ENCODE peak calls at places on chromosomes 6 and 20, in seven cellular contexts. X is brain microvascular endothelial cell, T is foreskin fibroblast, N is H7, S is iPS DF 6.9, C is HCT116, H is astrocyte of the spinal cord. P is an unnamed sample.

GRCh38 chr20:53622247-53623114 is 28.8 kb upstream of the ZNF217 start:
- DNase-seq in N (no peak), C (no peak), X (no peak), S (no peak), T (peak; percentile 30), H (peak; percentile 15), P (no peak)

GRCh38 chr6:12849420-12850200 is 133.0 kb downstream of the PHACTR1 start:
- DNase-seq in X (peak; percentile 9), H (no peak), T (peak; percentile 81), N (no peak), C (no peak), S (no peak), P (no peak)

GRCh38 chr6:55023231-55023630 is 151.1 kb upstream of the HCRTR2 start:
- DNase-seq in S (no peak), X (no peak), C (no peak), H (no peak), N (no peak), T (no peak), P (no peak)

GRCh38 chr20:16528078-16528477 is 45.2 kb downstream of the KIF16B start:
- DNase-seq in T (peak; percentile 83), C (peak; percentile 81), S (no peak), X (peak; percentile 74), N (no peak), H (peak; percentile 85), P (peak; percentile 75)

GRCh38 chr20:45972500-45973183 is 639 bp upstream of the ZNF335 start:
- DNase-seq in T (peak; percentile 99), C (no peak), N (no peak), X (no peak), H (no peak), S (no peak), P (no peak)

GRCh38 chr20:57654998-57655811 is 35.0 kb upstream of the ZBP1 start:
- DNase-seq in N (peak; percentile 77), X (no peak), T (no peak), C (no peak), S (no peak), H (no peak), P (no peak)

GRCh38 chr20:2693286-2693995 is 861 bp downstream of the EBF4 start:
- DNase-seq in H (no peak), C (no peak), N (peak; percentile 93), S (no peak), T (peak; percentile 30), X (no peak), P (no peak)

GRCh38 chr20:34143951-34144350 is 31.9 kb upstream of the EIF2S2 start:
- DNase-seq in C (no peak), S (no peak), N (no peak), H (no peak), T (no peak), X (peak; percentile 16), P (no peak)

GRCh38 chr6:46098678-46099077 is 31.1 kb upstream of the ENPP4 start:
- DNase-seq in T (no peak), N (no peak), C (peak; percentile 51), H (no peak), S (no peak), X (no peak), P (no peak)

DNA sequence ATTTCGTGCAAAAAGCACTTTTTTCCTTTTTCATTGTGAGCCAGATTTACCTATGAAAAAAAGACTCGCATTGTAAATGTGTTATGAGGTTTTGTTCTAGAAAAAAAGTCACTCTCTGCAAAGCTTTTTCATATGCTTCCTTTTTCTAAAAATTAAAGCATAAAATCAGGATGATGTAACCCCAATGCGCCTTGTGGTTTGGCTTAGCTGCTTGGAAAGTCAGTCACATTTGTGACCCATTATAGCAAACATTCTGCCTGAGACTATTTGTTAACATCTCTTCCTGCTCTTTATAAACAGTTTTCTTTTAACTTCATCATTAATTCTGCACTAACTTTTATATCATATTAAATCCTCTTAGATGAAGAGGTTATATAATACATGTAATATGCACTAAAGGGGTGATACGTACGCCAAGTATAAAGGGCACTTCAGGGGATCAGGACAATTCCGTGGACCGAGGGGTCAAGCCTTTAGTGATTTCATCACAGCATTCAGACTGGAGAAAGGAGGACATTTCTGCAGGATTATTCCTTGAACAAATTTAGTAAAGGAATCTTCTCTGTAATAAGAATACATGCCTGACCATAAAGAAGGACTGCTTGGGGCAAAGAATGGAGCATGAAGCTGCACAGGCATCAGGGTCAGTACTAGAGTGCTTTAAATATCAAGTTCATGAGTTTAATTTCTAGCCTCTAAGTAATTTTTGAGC is 48.1 kb upstream of the SMLR1 start:
- DNase-seq in N (no peak), X (peak; percentile 62), S (no peak), C (no peak), T (peak; percentile 88), H (peak; percentile 65), P (peak; percentile 43)
- H3K4me3 ChIP-seq in N (no peak overlapping the region), X (no peak overlapping the region), S (no peak overlapping the region), C (no peak overlapping the region), T (peak overlapping the region; percentile 34), H (no peak overlapping the region), P (peak overlapping the region; percentile 7)

DNA sequence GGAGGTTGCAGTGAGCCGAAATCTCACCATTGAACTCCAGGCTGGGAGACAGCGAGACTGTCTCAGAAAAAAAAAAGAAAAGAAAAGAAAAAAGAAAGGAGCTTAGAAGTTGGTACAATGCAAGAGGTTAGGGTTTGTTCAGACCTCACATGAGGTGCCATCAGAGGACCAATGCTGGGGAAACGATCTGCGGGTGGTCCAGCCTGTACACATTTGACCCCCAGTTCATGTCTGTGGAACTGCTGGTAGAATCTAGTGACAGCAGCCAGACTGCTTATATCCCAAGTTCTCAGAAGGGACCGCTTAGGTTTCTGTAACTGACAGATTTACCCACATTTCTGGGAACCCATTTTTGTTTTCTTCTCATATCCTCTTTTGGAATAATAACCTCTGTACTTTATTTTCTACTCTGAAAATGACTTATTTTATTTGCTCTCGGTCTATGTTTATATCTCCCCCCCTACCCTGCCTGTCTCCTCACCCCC is 4.7 kb downstream of the PPP1R18 start:
- DNase-seq in T (no peak), H (no peak), X (no peak), S (no peak), N (no peak), C (no peak), P (no peak)
- H3K4me3 ChIP-seq in T (peak overlapping the region; percentile 94), H (peak overlapping the region; percentile 87), X (peak overlapping the region; percentile 89), S (no peak overlapping the region), N (no peak overlapping the region), C (no peak overlapping the region), P (peak overlapping the region; percentile 89)

DNA sequence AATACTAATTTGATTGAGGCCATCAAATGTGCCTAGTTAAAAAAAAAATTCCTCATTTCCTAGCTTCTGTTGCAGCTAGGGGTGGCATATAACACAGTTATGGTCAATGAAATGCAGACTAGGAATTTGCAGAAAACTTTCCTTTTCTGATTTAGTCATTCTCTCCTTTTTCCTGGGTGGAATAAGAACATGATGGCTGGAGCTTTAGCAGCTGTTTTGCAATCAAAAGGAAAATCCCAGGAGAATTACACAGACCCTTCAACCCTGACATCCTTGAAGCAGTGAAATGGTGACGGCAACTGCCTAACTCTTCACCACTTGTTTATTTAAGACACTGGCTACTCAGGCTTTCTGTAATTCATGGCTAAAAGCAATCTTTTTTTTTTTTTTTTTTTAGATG is 23.1 kb upstream of the RIMS4 start:
- DNase-seq in C (no peak), N (no peak), S (no peak), H (no peak), T (no peak), X (no peak), P (no peak)
- H3K4me3 ChIP-seq in C (no peak overlapping the region), N (no peak overlapping the region), S (no peak overlapping the region), H (no peak overlapping the region), T (no peak overlapping the region), X (no peak overlapping the region), P (no peak overlapping the region)

DNA sequence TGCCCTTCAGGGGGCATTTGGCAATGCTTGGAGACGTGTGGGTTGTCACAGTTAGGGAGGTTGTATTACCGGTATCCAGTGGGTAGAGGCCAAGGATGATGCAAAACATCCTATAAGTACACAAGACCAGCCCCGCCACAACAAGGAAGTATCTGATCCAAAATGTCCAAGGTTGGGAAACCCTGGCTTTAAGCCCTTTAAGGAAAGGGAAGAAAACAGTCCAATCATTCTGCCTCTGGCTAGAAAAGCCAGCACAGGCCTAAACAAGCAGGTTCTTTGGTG is 3.6 kb upstream of the ZMYND8 start:
- DNase-seq in C (no peak), N (no peak), T (peak; percentile 79), S (no peak), H (no peak), X (no peak), P (no peak)
- H3K4me3 ChIP-seq in C (peak overlapping the region; percentile 54), N (no peak overlapping the region), T (no peak overlapping the region), S (no peak overlapping the region), H (no peak overlapping the region), X (no peak overlapping the region), P (no peak overlapping the region)

DNA sequence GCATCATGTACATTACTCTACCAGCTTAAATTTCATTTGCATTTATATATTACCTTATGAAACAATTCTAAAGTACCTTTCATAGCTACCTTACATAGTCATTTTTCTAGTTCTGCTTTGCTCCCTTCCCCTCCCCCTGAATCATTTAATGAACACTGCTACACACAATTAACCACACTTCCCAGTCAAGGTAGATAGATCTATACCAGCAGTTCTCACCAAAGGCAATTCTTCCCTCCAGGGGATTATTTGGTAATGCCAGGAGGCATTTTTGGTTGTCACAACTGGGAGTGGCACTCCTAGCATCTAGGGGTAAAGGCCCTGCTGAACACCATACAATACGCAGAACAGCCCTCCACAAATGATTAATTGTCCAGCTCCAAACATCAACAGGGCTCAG is 143.9 kb upstream of the SHLD1 start:
- DNase-seq in C (no peak), N (no peak), T (no peak), H (no peak), S (no peak), X (no peak), P (no peak)
- H3K4me3 ChIP-seq in C (no peak overlapping the region), N (no peak overlapping the region), T (no peak overlapping the region), H (no peak overlapping the region), S (no peak overlapping the region), X (no peak overlapping the region), P (no peak overlapping the region)

GRCh38 chr6:116403205-116403604 is 32.5 kb downstream of the DSE start:
- DNase-seq in H (no peak), X (no peak), S (no peak), T (no peak), C (no peak), N (no peak), P (no peak)

GRCh38 chr6:116405147-116405546 is 34.4 kb downstream of the DSE start:
- DNase-seq in X (no peak), N (no peak), T (peak; percentile 94), H (peak; percentile 77), C (no peak), S (no peak), P (no peak)

GRCh38 chr6:116406678-116407345 is 36.1 kb downstream of the DSE start:
- DNase-seq in X (no peak), N (no peak), T (peak; percentile 37), C (no peak), H (peak; percentile 81), S (no peak), P (no peak)

GRCh38 chr6:116405663-116406329 is 35.0 kb downstream of the DSE start:
- DNase-seq in S (no peak), H (peak; percentile 77), C (peak; percentile 18), T (peak; percentile 85), X (peak; percentile 62), N (peak; percentile 32), P (no peak)

DNA sequence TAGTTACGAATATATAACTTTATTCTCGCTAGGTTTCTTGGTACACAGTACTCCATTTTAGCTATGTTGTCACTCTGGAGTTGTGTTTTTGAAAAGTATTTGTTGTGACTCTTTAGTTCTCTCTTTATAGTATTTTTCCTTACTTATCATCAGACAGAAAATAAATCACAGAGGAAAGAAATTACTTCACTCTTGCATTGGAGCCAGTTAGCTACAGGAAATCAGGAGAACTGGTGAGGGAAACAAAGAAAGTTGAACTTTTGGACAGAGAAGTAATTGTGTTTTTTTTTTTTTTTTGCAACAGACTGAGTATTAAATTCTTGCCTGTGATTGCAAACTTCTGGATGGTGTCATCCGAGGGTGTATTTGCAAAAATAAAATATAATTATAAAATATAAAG is 34.0 kb downstream of the DSE start:
- DNase-seq in S (no peak), T (no peak), H (peak; percentile 41), N (no peak), C (no peak), X (no peak), P (no peak)
- H3K4me3 ChIP-seq in S (no peak overlapping the region), T (peak overlapping the region; percentile 41), H (no peak overlapping the region), N (no peak overlapping the region), C (no peak overlapping the region), X (no peak overlapping the region), P (no peak overlapping the region)

P was measured in AG09309.